ENCODE peak calls at places on chromosomes 3 and 15, in four cellular contexts. F, D, U and S are unnamed samples.

GRCh38 chr3:105806361-105806760 is 62.5 kb downstream of the CBLB start:
- DNase-seq in F (peak), D (peak), U (no peak), S (peak)

GRCh38 chr15:58475573-58476524 is 44.1 kb downstream of the LIPC start:
- DNase-seq in F (peak), D (peak), U (no peak), S (peak)

GRCh38 chr3:57298041-57298440 is 5.6 kb upstream of the ASB14 start:
- DNase-seq in F (no peak), D (peak), U (no peak), S (no peak)

GRCh38 chr3:195805181-195805580 is 6.5 kb downstream of the MUC4 start:
- DNase-seq in F (no peak), D (no peak), U (no peak), S (no peak)

GRCh38 chr3:12967751-12968209 is 105.4 kb downstream of the IQSEC1 start:
- DNase-seq in F (peak), D (peak), U (peak), S (peak)

GRCh38 chr3:111864821-111865656 is 6.0 kb downstream of the PHLDB2 start:
- DNase-seq in F (peak), D (peak), U (no peak), S (peak)

GRCh38 chr15:78640840-78641733 is at the start of gene CHRNB4:
- DNase-seq in F (no peak), D (no peak), U (no peak), S (peak)

GRCh38 chr15:64651573-64652260 is 123.7 kb downstream of the RBPMS2 start:
- DNase-seq in F (no peak), D (no peak), U (no peak), S (no peak)

GRCh38 chr3:31041161-31041978 is 146.9 kb upstream of the GADL1 start:
- DNase-seq in F (peak), D (peak), U (no peak), S (peak)

GRCh38 chr15:67884514-67885225 is 44.8 kb upstream of the RNU6-1 start:
- DNase-seq in F (peak), D (peak), U (peak), S (peak)

GRCh38 chr3:133953297-133953696 is 57.6 kb upstream of the RAB6B start:
- DNase-seq in F (no peak), D (no peak), U (no peak), S (no peak)

GRCh38 chr3:134974621-134975020 is 179.6 kb downstream of the EPHB1 start:
- DNase-seq in F (no peak), D (no peak), U (no peak), S (no peak)

GRCh38 chr3:128400683-128401082 is 66.0 kb downstream of the DNAJB8 start:
- DNase-seq in F (no peak), D (no peak), U (no peak), S (peak)

GRCh38 chr3:185824467-185825378 is at the start of gene IGF2BP2:
- DNase-seq in F (peak), D (peak), U (peak), S (peak)

GRCh38 chr3:186566772-186567071 is 417 bp downstream of the TBCCD1 start:
- DNase-seq in F (no peak), D (no peak), U (no peak), S (no peak)

GRCh38 chr3:46312996-46313395 is 40.9 kb upstream of the CCR2 start:
- DNase-seq in F (peak), D (no peak), U (no peak), S (no peak)

GRCh38 chr15:49235446-49236207 is 65.6 kb downstream of the GALK2 start:
- DNase-seq in F (peak), D (peak), U (no peak), S (peak)

GRCh38 chr3:143935678-143936077 is 35.9 kb upstream of the DIPK2A start:
- DNase-seq in F (no peak), D (no peak), U (no peak), S (no peak)

GRCh38 chr3:35028157-35028556 is 611.2 kb upstream of the ARPP21 start:
- DNase-seq in F (no peak), D (no peak), U (no peak), S (no peak)

GRCh38 chr15:64004582-64004981 is 41.7 kb downstream of the DAPK2 start:
- DNase-seq in F (no peak), D (peak), U (no peak), S (no peak)

GRCh38 chr3:114128231-114128630 is 50.6 kb downstream of the DRD3 start:
- DNase-seq in F (no peak), D (peak), U (no peak), S (no peak)

GRCh38 chr3:161946443-161946960 is 449.9 kb downstream of the OTOL1 start:
- DNase-seq in F (no peak), D (no peak), U (no peak), S (no peak)

GRCh38 chr15:52529289-52529929 is 729 bp upstream of the MYO5A start:
- DNase-seq in F (no peak), D (no peak), U (no peak), S (no peak)

GRCh38 chr15:52527898-52528464 is 699 bp downstream of the MYO5A start:
- DNase-seq in F (peak), D (peak), U (peak), S (no peak)

GRCh38 chr15:52529940-52530339 is 1.3 kb upstream of the MYO5A start:
- DNase-seq in F (no peak), D (no peak), U (no peak), S (no peak)

GRCh38 chr15:52528465-52529288 is at the start of gene MYO5A:
- DNase-seq in F (peak), D (peak), U (peak), S (peak)

GRCh38 chr15:52527196-52527897 is 1.3 kb downstream of the MYO5A start:
- DNase-seq in F (no peak), D (no peak), U (no peak), S (no peak)
- H3K4me3 ChIP-seq in F (peak), D (peak), U (peak), S (peak)

GRCh38 chr3:129975332-129976090 is 991 bp downstream of the TRH start:
- DNase-seq in F (no peak), D (no peak), U (no peak), S (no peak)
- H3K4me3 ChIP-seq in F (no peak), D (no peak), U (peak), S (no peak)

DNA sequence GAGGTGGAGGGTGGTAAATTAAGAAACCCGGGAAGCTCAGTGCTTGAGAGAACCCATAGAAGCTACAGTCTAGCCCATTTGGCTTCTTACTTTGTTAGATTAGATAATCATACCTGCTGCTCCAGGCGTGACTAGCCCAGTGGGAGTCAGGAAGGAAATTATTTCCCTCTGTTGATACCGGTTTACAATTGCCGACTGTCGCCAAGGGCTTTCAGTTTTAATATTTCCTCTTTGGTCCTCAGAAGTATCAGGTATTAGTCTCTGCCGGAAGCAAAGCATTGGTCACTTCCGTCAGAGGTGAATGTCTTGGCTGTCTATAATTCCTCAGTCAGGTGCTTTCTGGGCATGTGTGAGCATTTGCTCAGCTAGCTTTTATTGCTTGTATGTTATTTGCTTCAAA is 75.2 kb downstream of the LPP start:
- DNase-seq in F (no peak), D (no peak), U (no peak), S (no peak)
- H3K4me3 ChIP-seq in F (no peak), D (no peak), U (no peak), S (no peak)

DNA sequence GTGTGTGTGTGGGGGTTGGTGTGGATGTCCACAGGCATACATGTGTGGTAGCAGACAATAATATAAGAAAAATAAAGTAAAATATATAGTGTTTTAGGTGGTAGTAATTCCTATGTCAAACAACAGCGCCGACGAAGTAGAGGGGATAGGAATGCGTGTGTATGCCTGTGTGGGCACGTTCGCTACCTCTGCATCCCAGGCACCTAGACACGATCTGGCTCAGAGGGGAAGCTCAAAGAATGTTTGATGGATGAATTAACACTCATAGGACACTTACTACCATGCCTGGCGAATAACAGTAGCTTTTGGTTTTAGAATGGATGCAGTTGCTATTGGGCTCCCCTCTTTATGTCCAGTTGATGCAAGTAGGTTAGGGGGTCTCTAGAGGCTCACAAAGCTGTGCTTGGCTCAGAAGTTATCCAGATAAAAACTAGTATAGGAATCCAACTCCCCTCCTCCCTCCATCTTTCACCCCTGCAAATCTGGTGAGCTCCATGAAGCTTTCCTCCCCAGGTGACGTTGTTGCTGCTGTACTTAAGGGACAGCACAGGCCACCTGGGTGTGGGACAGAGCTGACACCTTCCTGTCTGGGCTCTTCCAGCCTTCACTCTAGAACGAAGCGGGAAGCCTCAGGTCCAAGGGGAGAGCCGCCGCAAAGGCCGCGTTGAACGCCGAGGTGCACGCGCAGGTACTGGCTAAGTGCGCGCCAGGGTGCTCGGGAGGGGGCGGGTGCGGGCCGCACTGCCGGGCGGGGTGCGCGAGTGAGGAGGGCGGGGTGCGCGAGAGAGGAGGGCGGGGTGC is 192.6 kb upstream of the LYSMD4 start:
- DNase-seq in F (no peak), D (no peak), U (peak), S (no peak)
- H3K4me3 ChIP-seq in F (peak), D (peak), U (peak), S (no peak)

DNA sequence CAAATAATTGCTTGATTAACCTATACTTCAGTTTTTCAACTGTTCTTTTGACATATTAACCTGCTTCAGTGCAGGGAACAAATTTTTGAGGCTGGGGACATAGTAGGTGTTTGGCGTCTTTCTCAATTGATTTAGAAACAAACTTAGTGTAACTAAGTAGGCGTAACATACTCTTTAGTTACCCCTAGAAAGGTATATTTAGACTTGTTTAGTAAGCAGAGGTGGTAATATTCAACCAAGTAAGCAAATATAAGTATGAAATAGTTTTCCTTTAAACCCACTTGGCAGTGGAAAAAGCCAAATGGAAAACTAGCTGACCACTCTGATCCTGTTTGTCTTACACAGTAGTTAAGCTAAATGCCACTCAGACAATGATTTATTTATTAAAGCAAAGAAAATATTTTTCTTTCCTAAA is 113.2 kb downstream of the MBNL1 start:
- DNase-seq in F (no peak), D (no peak), U (no peak), S (no peak)
- H3K4me3 ChIP-seq in F (peak), D (peak), U (peak), S (no peak)